ENCODE peak calls at places on chromosomes 11 and 22, in nine cellular contexts. D is dorsolateral prefrontal cortex; U is caudate nucleus; J is CD4-positive, CD25-positive, alpha-beta regulatory T cell; T is PC-3; M is GM23338; O is naive thymus-derived CD4-positive, alpha-beta T cell; C is heart left ventricle; P is spleen. W is an unnamed sample.

GRCh38 chr11:133905677-133906156 is 51.1 kb downstream of the IGSF9B start:
- DNase-seq in D (peak; percentile 35), U (no peak), J (no peak), T (no peak), M (no peak), O (no peak), C (no peak), P (peak; percentile 51), W (no peak)

GRCh38 chr22:25840883-25841282 is 98.9 kb downstream of the MYO18B start:
- DNase-seq in D (no peak), U (no peak), J (no peak), T (no peak), M (no peak), O (no peak), C (no peak), P (peak; percentile 42), W (no peak)

GRCh38 chr11:22624742-22625447 is 728 bp downstream of the FANCF start:
- DNase-seq in D (peak; percentile 64), U (peak; percentile 65), J (peak; percentile 50), T (peak; percentile 60), M (peak; percentile 90), O (peak; percentile 70), C (peak; percentile 49), P (no peak), W (peak; percentile 94)

GRCh38 chr11:107631043-107631442 is 40.1 kb downstream of the ELMOD1 start:
- DNase-seq in D (no peak), U (no peak), J (no peak), T (no peak), M (no peak), O (no peak), C (no peak), P (no peak), W (no peak)

GRCh38 chr22:36435516-36436415 is 45.7 kb downstream of the TXN2 start:
- DNase-seq in D (no peak), U (no peak), J (peak; percentile 52), T (no peak), M (peak; percentile 61), O (peak; percentile 84), C (no peak), P (peak; percentile 87), W (peak; percentile 89)

GRCh38 chr11:110990316-110990715 is 255.2 kb upstream of the POU2AF2 start:
- DNase-seq in D (no peak), U (no peak), J (no peak), T (no peak), M (no peak), O (no peak), C (no peak), P (no peak), W (no peak)

GRCh38 chr22:36636916-36637315 is 66.6 kb downstream of the CACNG2 start:
- DNase-seq in D (no peak), U (no peak), J (no peak), T (no peak), M (peak; percentile 23), O (no peak), C (no peak), P (no peak), W (peak; percentile 83)

GRCh38 chr11:27120211-27120610 is 79.6 kb downstream of the BBOX1 start:
- DNase-seq in D (no peak), U (no peak), J (no peak), T (no peak), M (no peak), O (no peak), C (no peak), P (no peak), W (no peak)

GRCh38 chr22:49905465-49905864 is 12.8 kb downstream of the ALG12 start:
- DNase-seq in D (no peak), U (no peak), J (no peak), T (no peak), M (no peak), O (no peak), C (no peak), P (peak; percentile 60), W (peak; percentile 37)

GRCh38 chr22:43922123-43922522 is 1.5 kb upstream of the PNPLA3 start:
- DNase-seq in D (no peak), U (no peak), J (no peak), T (no peak), M (peak; percentile 36), O (no peak), C (no peak), P (no peak), W (peak; percentile 71)

GRCh38 chr11:79422866-79423265 is 18.0 kb downstream of the TENM4 start:
- DNase-seq in D (no peak), U (no peak), J (no peak), T (no peak), M (no peak), O (no peak), C (no peak), P (no peak), W (no peak)

GRCh38 chr11:73367482-73368024 is 8.6 kb upstream of the RELT start:
- DNase-seq in D (no peak), U (no peak), J (no peak), T (no peak), M (no peak), O (no peak), C (no peak), P (no peak), W (no peak)

GRCh38 chr11:124402326-124402922 is 3.6 kb upstream of the OR8B3 start:
- DNase-seq in D (peak; percentile 61), U (peak; percentile 8), J (no peak), T (peak; percentile 95), M (peak; percentile 84), O (peak; percentile 26), C (peak; percentile 54), P (no peak), W (peak; percentile 81)

GRCh38 chr11:105647780-105648179 is 37.9 kb downstream of the GRIA4 start:
- DNase-seq in D (no peak), U (no peak), J (no peak), T (no peak), M (no peak), O (no peak), C (no peak), P (no peak), W (no peak)

GRCh38 chr11:3954448-3955298 is 99.2 kb downstream of the STIM1 start:
- DNase-seq in D (no peak), U (no peak), J (no peak), T (peak; percentile 80), M (no peak), O (no peak), C (no peak), P (no peak), W (no peak)
- H3K27ac ChIP-seq in D (no peak overlapping the region), U (no peak overlapping the region), J (no peak overlapping the region), T (peak overlapping the region; percentile 94), M (no peak overlapping the region), O (no peak overlapping the region), C (no peak overlapping the region), P (peak overlapping the region; percentile 2), W (no peak overlapping the region)

GRCh38 chr22:27949421-27949820 is 30.4 kb upstream of the PITPNB start:
- DNase-seq in D (no peak), U (no peak), J (no peak), T (no peak), M (no peak), O (no peak), C (no peak), P (no peak), W (no peak)

GRCh38 chr22:27947461-27947860 is 28.4 kb upstream of the PITPNB start:
- DNase-seq in D (no peak), U (no peak), J (no peak), T (no peak), M (no peak), O (no peak), C (no peak), P (no peak), W (no peak)

GRCh38 chr22:27948569-27948968 is 29.5 kb upstream of the PITPNB start:
- DNase-seq in D (no peak), U (no peak), J (no peak), T (no peak), M (no peak), O (no peak), C (no peak), P (no peak), W (no peak)

GRCh38 chr22:27952779-27953178 is 33.7 kb upstream of the PITPNB start:
- DNase-seq in D (no peak), U (no peak), J (no peak), T (no peak), M (no peak), O (no peak), C (no peak), P (no peak), W (no peak)

GRCh38 chr22:27952091-27952490 is 33.0 kb upstream of the PITPNB start:
- DNase-seq in D (no peak), U (no peak), J (no peak), T (peak; percentile 4), M (no peak), O (no peak), C (no peak), P (no peak), W (no peak)
- H3K27ac ChIP-seq in D (no peak overlapping the region), U (no peak overlapping the region), J (no peak overlapping the region), T (no peak overlapping the region), M (no peak overlapping the region), O (no peak overlapping the region), C (no peak overlapping the region), P (no peak overlapping the region), W (no peak overlapping the region)

GRCh38 chr11:61067782-61068181 is 34.5 kb upstream of the CD5 start:
- DNase-seq in D (no peak), U (no peak), J (no peak), T (no peak), M (no peak), O (no peak), C (no peak), P (no peak), W (peak; percentile 21)

GRCh38 chr11:61069427-61069826 is 32.9 kb upstream of the CD5 start:
- DNase-seq in D (no peak), U (no peak), J (no peak), T (no peak), M (no peak), O (no peak), C (no peak), P (no peak), W (peak; percentile 26)

GRCh38 chr11:61068581-61068980 is 33.7 kb upstream of the CD5 start:
- DNase-seq in D (no peak), U (no peak), J (no peak), T (no peak), M (no peak), O (no peak), C (no peak), P (no peak), W (peak; percentile 25)

GRCh38 chr11:61065955-61066638 is 36.2 kb upstream of the CD5 start:
- DNase-seq in D (no peak), U (no peak), J (no peak), T (no peak), M (no peak), O (peak; percentile 52), C (no peak), P (no peak), W (peak; percentile 43)

GRCh38 chr11:61066645-61067044 is 35.6 kb upstream of the CD5 start:
- DNase-seq in D (no peak), U (no peak), J (no peak), T (no peak), M (no peak), O (no peak), C (no peak), P (no peak), W (peak; percentile 22)
- H3K27ac ChIP-seq in D (no peak overlapping the region), U (no peak overlapping the region), J (peak overlapping the region; percentile 5), T (no peak overlapping the region), M (no peak overlapping the region), O (peak overlapping the region; percentile 42), C (no peak overlapping the region), P (no peak overlapping the region), W (no peak overlapping the region)

DNA sequence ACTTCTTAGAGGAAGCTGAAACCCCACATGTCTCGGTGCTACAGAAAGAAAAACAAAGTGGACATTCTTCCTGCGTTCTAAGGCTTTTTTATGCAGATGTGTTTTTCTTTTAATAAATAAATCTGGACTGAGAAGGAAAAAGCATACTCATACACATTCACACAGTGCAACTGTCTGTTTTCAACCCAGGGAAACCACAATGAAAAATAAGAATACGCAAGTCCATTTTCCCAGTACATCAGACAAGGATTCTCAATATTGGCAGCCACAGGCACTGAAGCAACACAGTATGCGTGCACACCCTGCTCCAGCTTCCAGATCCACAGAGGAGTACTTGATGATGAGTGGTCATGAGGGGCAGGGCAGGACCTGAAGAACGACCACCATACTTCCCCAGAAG is 86.9 kb downstream of the ETS1 start:
- DNase-seq in D (no peak), U (no peak), J (no peak), T (no peak), M (no peak), O (no peak), C (no peak), P (no peak), W (no peak)
- H3K27ac ChIP-seq in D (no peak overlapping the region), U (no peak overlapping the region), J (peak overlapping the region; percentile 97), T (no peak overlapping the region), M (no peak overlapping the region), O (peak overlapping the region; percentile 97), C (peak overlapping the region; percentile 58), P (peak overlapping the region; percentile 95), W (no peak overlapping the region)